ENCODE peak calls at places on chromosomes 2 and 18, in four cellular contexts. M is A549, F is K562, W is H1. Z is an unnamed sample.

GRCh38 chr2:36371963-36372391 is 16.4 kb downstream of the CRIM1 start:
- DNase-seq in M (no peak), F (no peak), W (no peak), Z (peak)

GRCh38 chr2:1736045-1736444 is 8.3 kb downstream of the PXDN start:
- DNase-seq in M (no peak), F (no peak), W (no peak), Z (no peak)

GRCh38 chr18:13566941-13567762 is 159.2 kb downstream of the FAM210A start:
- DNase-seq in M (no peak), F (no peak), W (no peak), Z (no peak)

GRCh38 chr2:101396352-101396717 is 9.0 kb upstream of the CREG2 start:
- DNase-seq in M (peak), F (no peak), W (no peak), Z (peak)

GRCh38 chr2:48415765-48416515 is 114.0 kb upstream of the STON1 start:
- DNase-seq in M (no peak), F (no peak), W (no peak), Z (peak)

GRCh38 chr2:135951071-135951583 is 34.3 kb downstream of the DARS1 start:
- DNase-seq in M (no peak), F (no peak), W (no peak), Z (no peak)

GRCh38 chr2:150644298-150645067 is 157.0 kb upstream of the RND3 start:
- DNase-seq in M (no peak), F (no peak), W (no peak), Z (no peak)

GRCh38 chr2:240437181-240437860 is 1.9 kb downstream of the GPC1 start:
- DNase-seq in M (no peak), F (no peak), W (no peak), Z (no peak)

GRCh38 chr18:12398625-12399024 is 9.1 kb upstream of the PRELID3A start:
- DNase-seq in M (no peak), F (no peak), W (no peak), Z (no peak)

GRCh38 chr2:74894261-74895030 is 60.5 kb downstream of the HK2 start:
- DNase-seq in M (no peak), F (no peak), W (no peak), Z (no peak)

GRCh38 chr18:46447792-46448191 is 209.2 kb downstream of the LOXHD1 start:
- DNase-seq in M (no peak), F (no peak), W (no peak), Z (no peak)

GRCh38 chr2:230849633-230850357 is 14.9 kb upstream of the ITM2C start:
- DNase-seq in M (peak), F (peak), W (peak), Z (peak)

GRCh38 chr18:4264347-4264791 is 190.7 kb downstream of the DLGAP1 start:
- DNase-seq in M (no peak), F (no peak), W (no peak), Z (no peak)

GRCh38 chr2:143732931-143733330 is 603.7 kb downstream of the ARHGAP15 start:
- DNase-seq in M (no peak), F (no peak), W (no peak), Z (no peak)

GRCh38 chr18:45935591-45936335 is 31.4 kb downstream of the EPG5 start:
- DNase-seq in M (no peak), F (no peak), W (no peak), Z (peak)

GRCh38 chr2:95382686-95383634 is 19.5 kb upstream of the FAHD2A start:
- DNase-seq in M (no peak), F (no peak), W (no peak), Z (no peak)

GRCh38 chr2:235277485-235277884 is 216.4 kb upstream of the AGAP1 start:
- DNase-seq in M (no peak), F (no peak), W (no peak), Z (no peak)

GRCh38 chr2:12452211-12452610 is 264.5 kb upstream of the TRIB2 start:
- DNase-seq in M (no peak), F (no peak), W (no peak), Z (no peak)

GRCh38 chr18:53971331-53971730 is 253.1 kb downstream of the MBD2 start:
- DNase-seq in M (no peak), F (no peak), W (no peak), Z (no peak)

GRCh38 chr2:91477731-91478672 is 2786.5 kb downstream of the RPIA start:
- DNase-seq in M (no peak), F (peak), W (peak), Z (no peak)

GRCh38 chr2:29056452-29056851 is 17.9 kb downstream of the PCARE start:
- DNase-seq in M (no peak), F (no peak), W (no peak), Z (no peak)

GRCh38 chr2:197498937-197499593 is 575 bp downstream of the HSPD1 start:
- DNase-seq in M (no peak), F (peak), W (peak), Z (peak)

GRCh38 chr2:11343344-11343625 is 1.2 kb downstream of the ROCK2 start:
- DNase-seq in M (no peak), F (no peak), W (no peak), Z (no peak)

GRCh38 chr2:33583194-33583938 is 15.7 kb downstream of the FAM98A start:
- DNase-seq in M (no peak), F (peak), W (no peak), Z (peak)

GRCh38 chr2:8680931-8681760 is 710 bp upstream of the ID2 start:
- DNase-seq in M (no peak), F (peak), W (peak), Z (peak)

GRCh38 chr2:218152777-218153176 is 14.0 kb downstream of the CXCR1 start:
- DNase-seq in M (no peak), F (no peak), W (no peak), Z (no peak)

GRCh38 chr2:231545105-231545902 is 15.1 kb upstream of the NMUR1 start:
- DNase-seq in M (no peak), F (no peak), W (no peak), Z (no peak)

GRCh38 chr18:55404811-55405654 is 183.0 kb downstream of the TCF4 start:
- DNase-seq in M (no peak), F (no peak), W (no peak), Z (no peak)

GRCh38 chr2:219057709-219058540 is 2.8 kb downstream of the IHH start:
- DNase-seq in M (no peak), F (peak), W (peak), Z (peak)

GRCh38 chr2:45169339-45170190 is 160.3 kb upstream of the SIX2 start:
- DNase-seq in M (peak), F (no peak), W (peak), Z (no peak)

GRCh38 chr2:15480552-15480951 is 80.6 kb downstream of the NBAS start:
- DNase-seq in M (no peak), F (no peak), W (no peak), Z (no peak)

GRCh38 chr2:211458974-211459373 is 902.6 kb downstream of the CPS1 start:
- DNase-seq in M (no peak), F (no peak), W (no peak), Z (no peak)

GRCh38 chr2:27993950-27994728 is 103.6 kb downstream of the BABAM2 start:
- DNase-seq in M (no peak), F (no peak), W (no peak), Z (no peak)

GRCh38 chr2:70887550-70888229 is 48.0 kb upstream of the ATP6V1B1 start:
- DNase-seq in M (peak), F (peak), W (peak), Z (no peak)

GRCh38 chr2:100747551-100747950 is 72.4 kb upstream of the NPAS2 start:
- DNase-seq in M (no peak), F (no peak), W (no peak), Z (no peak)

GRCh38 chr18:54327818-54328217 is 29.8 kb downstream of the STARD6 start:
- DNase-seq in M (no peak), F (no peak), W (no peak), Z (no peak)

GRCh38 chr18:79899609-79900435 is 51.6 kb downstream of the SLC66A2 start:
- DNase-seq in M (no peak), F (no peak), W (peak), Z (no peak)

DNA sequence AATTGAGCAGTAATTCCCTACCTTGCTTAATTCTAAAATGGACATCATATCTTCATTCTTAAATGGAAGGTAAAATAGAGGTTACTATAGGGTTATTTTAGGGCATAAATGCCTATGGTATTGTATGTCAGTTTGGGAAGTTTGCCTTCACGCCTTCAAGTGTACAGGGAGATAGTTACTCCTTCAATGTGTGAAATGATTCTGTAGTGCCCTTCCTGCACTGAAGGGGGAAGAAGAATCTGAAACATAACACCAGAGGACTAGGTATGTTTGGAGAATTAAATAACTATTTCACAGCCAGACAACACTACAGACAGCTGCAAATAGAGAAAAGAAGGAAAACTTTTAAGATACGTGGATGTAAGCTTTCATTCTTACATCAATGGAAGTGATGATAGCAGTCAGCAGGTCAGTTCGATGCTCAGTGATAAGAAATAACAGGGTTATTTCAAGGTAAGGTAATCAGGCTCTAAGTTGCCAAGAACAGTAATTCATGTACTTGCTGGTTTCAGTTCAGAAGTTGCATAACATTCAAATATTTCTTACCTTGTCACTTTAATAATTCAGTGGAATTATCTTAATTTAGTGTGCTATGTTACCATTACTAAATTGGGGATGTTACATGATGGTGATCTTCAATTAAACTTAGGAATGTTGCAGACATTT is 4.0 kb downstream of the PKP4 start:
- DNase-seq in M (no peak), F (no peak), W (no peak), Z (peak)
- TF ChIP-seq RNF2 in M (no peak), F (no peak), W (no peak), Z (no peak)

GRCh38 chr18:22210331-22210754 is 41.0 kb downstream of the GATA6 start:
- DNase-seq in M (no peak), F (no peak), W (no peak), Z (no peak)
- TF ChIP-seq RNF2 in M (no peak), F (no peak), W (no peak), Z (no peak)

DNA sequence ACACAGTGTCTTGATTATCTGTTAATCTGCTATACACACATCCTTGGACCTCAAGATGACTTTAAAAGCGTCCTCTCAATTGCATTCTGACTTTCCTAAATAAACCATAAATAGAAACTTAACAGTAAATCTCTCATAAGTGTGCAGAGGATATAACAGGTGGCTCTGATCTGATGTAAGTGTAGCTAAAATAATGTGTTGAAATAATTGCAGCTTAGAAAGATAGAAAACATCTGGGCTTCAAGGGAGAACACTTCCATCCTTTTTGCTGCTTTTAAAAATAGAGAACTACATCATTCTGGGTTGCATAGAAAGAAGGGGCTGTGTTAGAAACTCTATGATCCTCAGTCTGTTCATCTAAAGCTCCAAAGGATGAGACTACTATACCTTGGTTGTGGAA is 78.4 kb upstream of the EFEMP1 start:
- DNase-seq in M (no peak), F (no peak), W (no peak), Z (no peak)
- TF ChIP-seq RNF2 in M (no peak), F (no peak), W (no peak), Z (no peak)

DNA sequence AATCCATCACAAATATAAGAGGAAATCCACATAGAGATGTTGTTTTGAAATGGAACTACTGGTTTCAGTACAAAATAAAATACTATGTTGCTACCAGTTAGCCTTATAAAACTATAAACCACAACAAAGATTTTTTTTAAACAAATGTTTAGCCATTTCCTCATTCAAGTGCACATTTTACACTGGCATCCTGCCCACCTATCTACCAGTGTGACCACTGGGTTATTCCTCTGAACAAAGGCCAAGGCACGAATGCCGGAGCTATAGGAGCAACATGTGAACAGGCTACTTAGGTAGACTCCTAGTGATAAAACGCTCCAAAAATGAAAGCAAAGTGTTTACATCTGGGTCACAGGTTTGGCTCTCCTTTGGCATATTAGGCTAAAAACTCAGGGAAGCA is 31.8 kb upstream of the SULT1C4 start:
- DNase-seq in M (no peak), F (no peak), W (no peak), Z (no peak)
- TF ChIP-seq RNF2 in M (no peak), F (no peak), W (no peak), Z (no peak)

DNA sequence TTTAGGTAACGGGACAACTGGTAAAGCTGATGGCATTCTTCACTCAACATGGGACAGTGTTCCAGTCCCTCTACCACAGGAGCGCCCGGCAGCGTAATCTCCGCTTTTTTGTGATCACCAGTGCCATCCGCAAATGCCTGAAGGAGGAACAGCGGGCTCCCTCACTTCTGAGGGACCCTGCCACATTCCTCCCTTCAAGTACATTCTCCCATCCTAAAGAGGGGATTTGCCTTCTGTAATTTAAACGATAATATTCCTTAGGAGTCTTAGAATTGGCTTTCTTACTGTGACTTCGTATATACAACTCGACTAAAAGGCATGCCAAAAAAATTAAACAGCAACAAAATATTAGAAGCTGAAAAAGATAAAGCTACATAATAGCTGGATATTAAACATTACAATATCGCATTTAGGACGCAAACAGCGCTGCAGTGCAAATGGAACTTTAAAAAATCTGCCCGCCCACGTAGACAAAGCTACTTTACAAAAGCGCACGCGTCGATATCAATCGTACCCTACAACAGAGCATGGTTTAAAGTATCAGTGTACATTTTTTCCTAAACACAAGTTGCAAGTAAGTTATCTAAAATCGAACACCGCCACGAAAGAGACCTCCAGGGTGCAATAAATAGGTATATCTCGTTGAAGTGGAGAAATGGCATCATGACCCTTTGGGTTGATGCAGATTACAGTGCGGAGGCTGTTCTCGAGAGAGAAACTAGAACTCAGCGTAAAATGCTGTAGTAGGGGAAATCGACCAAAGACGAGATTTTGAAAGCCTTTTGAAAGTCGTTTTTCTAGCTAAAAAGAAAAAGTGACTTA is 2.3 kb upstream of the VSNL1 start:
- DNase-seq in M (no peak), F (no peak), W (no peak), Z (peak)
- TF ChIP-seq RNF2 in M (peak), F (no peak), W (no peak), Z (no peak)

GRCh38 chr2:23584054-23584745 is 199.2 kb downstream of the KLHL29 start:
- DNase-seq in M (no peak), F (no peak), W (no peak), Z (no peak)

GRCh38 chr2:23583467-23583866 is 198.5 kb downstream of the KLHL29 start:
- DNase-seq in M (no peak), F (no peak), W (no peak), Z (no peak)

GRCh38 chr2:23587330-23587729 is 202.4 kb downstream of the KLHL29 start:
- DNase-seq in M (no peak), F (no peak), W (no peak), Z (no peak)

GRCh38 chr2:23586691-23587090 is 201.7 kb downstream of the KLHL29 start:
- DNase-seq in M (no peak), F (no peak), W (no peak), Z (no peak)

DNA sequence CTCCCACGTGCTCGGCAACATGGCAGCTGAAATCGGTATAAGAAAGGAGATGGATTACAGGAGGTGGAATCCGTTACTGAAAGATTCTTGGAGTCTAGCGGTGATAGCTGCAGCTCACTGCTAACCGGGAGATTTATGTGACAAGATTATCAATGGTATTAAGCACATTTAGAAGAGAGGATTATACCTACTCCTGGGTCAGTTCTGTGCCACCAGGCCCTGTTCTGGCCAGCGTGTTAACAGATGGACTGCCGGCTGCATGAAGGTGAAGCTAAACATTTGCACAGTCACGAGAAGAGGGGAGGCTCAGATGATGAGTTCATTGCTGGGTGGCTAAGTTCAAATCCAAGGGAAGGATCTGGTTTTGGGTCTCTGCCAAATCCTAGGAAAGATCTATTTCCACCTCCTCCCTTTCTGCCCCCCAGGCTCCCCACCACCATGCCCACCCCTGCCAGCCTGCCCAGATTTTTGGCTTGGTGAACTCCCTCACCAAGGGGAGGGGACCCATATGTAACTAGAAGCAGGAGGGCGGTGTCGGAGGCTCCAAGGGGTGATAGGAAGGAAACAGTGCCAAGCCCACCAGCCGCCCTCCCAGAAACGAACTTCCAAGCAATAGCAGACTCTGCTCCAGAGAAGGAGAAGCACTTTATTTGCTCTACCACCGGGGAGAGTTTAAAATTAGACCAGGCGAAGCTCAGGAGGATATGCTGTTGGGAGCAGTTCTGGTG is 200.4 kb downstream of the KLHL29 start:
- DNase-seq in M (no peak), F (no peak), W (no peak), Z (no peak)
- TF ChIP-seq RNF2 in M (no peak), F (no peak), W (no peak), Z (no peak)

DNA sequence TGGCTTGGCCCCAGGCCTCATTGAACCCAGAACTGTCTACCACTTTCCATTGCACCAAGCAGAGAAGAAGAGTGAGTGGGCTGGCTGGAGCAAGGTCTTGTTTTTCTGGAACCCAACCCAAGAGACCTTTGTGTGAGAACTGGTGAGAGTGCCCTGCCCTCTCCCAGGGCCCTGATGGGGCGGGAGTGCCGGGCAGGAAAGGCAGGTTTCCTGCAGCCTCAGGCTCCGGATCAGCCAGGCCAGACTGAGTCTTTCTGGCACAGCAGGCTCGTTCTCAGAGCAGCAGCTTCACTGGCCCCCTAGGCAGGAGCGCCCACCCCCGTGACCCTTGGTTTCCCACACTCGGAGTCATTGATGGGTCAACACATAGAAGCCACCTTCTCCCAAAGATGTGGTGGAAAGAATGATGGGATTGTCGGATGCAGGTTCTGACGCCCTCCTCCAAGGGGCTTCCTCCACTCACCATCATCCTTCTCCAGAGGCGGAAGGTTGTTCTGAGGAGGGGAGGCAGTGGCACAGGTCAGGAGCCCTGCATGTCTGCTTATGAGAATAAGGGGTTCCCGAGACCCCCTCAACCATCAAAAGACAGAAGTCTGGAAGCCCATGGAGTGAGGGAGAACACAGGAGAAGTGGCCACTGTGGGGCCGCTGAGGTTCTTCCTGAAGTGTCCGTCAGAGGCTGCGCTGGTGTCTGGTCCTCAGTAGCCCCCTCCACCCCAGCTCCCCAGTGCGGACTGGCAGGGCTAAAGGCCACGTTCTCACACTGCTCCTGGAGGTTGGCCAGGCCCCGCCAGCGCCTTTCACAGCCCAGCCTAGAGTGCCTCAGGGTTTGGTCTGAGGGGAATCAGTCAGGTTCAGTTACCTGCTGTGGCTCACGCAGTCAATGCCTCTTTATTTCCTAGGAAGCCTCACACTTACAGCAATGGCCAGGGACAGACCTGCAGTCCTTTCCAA is 62.8 kb upstream of the LAPTM4A start:
- DNase-seq in M (no peak), F (no peak), W (no peak), Z (no peak)
- TF ChIP-seq RNF2 in M (no peak), F (no peak), W (no peak), Z (no peak)

GRCh38 chr18:8912348-8913057 is 190.0 kb upstream of the NDUFV2 start:
- DNase-seq in M (no peak), F (peak), W (no peak), Z (no peak)
- TF ChIP-seq RNF2 in M (no peak), F (no peak), W (no peak), Z (no peak)

GRCh38 chr2:142052220-142052863 is 78.5 kb downstream of the LRP1B start:
- DNase-seq in M (no peak), F (no peak), W (no peak), Z (no peak)
- TF ChIP-seq RNF2 in M (no peak), F (no peak), W (no peak), Z (no peak)

Z was measured in HepG2.